ENCODE peak calls at places on chromosomes 12 and 14, in ten cellular contexts. P, F, I, O, S, E, K, N, D and J are unnamed samples.
A peak's percentile ranks its signal among the peaks of the same experiment; 100 is the strongest.

GRCh38 chr14:23089498-23090253 is 5.3 kb downstream of the ACIN1 start:
- DNase-seq in P (no peak), F (no peak), I (no peak), O (no peak), S (no peak), E (no peak), K (no peak), N (peak; percentile 70), D (no peak), J (no peak)

GRCh38 chr12:66648336-66648735 is 30.5 kb downstream of the GRIP1 start:
- DNase-seq in P (no peak), F (no peak), I (no peak), O (no peak), S (no peak), E (no peak), K (no peak), N (no peak), D (no peak), J (no peak)

GRCh38 chr12:95625012-95625411 is 73.7 kb upstream of the USP44 start:
- DNase-seq in P (no peak), F (no peak), I (no peak), O (no peak), S (no peak), E (no peak), K (no peak), N (no peak), D (no peak), J (no peak)

GRCh38 chr12:111437816-111438454 is 32.2 kb downstream of the SH2B3 start:
- DNase-seq in P (peak; percentile 53), F (peak; percentile 64), I (no peak), O (no peak), S (no peak), E (no peak), K (no peak), N (peak; percentile 92), D (peak; percentile 31), J (no peak)

GRCh38 chr14:70714055-70714550 is 72.4 kb downstream of the TTC9 start:
- DNase-seq in P (peak; percentile 7), F (peak; percentile 77), I (peak; percentile 29), O (peak; percentile 66), S (no peak), E (peak; percentile 54), K (peak; percentile 72), N (no peak), D (peak; percentile 39), J (peak; percentile 67)

GRCh38 chr12:1562813-1563412 is 31.5 kb downstream of the FBXL14 start:
- DNase-seq in P (no peak), F (no peak), I (no peak), O (no peak), S (no peak), E (no peak), K (no peak), N (peak; percentile 43), D (no peak), J (no peak)

GRCh38 chr12:6944381-6945186 is 762 bp downstream of the C12orf57 start:
- DNase-seq in P (peak; percentile 61), F (peak; percentile 98), I (peak; percentile 78), O (peak; percentile 96), S (peak; percentile 84), E (peak; percentile 74), K (peak; percentile 97), N (peak; percentile 99), D (no peak), J (peak; percentile 84)

GRCh38 chr12:65200007-65200665 is 30.8 kb downstream of the LEMD3 start:
- DNase-seq in P (no peak), F (no peak), I (no peak), O (no peak), S (no peak), E (no peak), K (no peak), N (no peak), D (no peak), J (no peak)

GRCh38 chr12:104485651-104486341 is 29.0 kb downstream of the CHST11 start:
- DNase-seq in P (no peak), F (no peak), I (peak; percentile 34), O (no peak), S (no peak), E (no peak), K (peak; percentile 30), N (no peak), D (no peak), J (no peak)

GRCh38 chr14:104317500-104317805 is 179.1 kb downstream of the KIF26A start:
- DNase-seq in P (no peak), F (no peak), I (no peak), O (no peak), S (no peak), E (no peak), K (no peak), N (no peak), D (no peak), J (no peak)

GRCh38 chr12:62003217-62003616 is 257.0 kb upstream of the USP15 start:
- DNase-seq in P (no peak), F (no peak), I (no peak), O (no peak), S (no peak), E (no peak), K (no peak), N (no peak), D (no peak), J (no peak)

GRCh38 chr12:48929551-48929950 is 4.3 kb upstream of the FKBP11 start:
- DNase-seq in P (no peak), F (no peak), I (no peak), O (no peak), S (no peak), E (no peak), K (no peak), N (no peak), D (no peak), J (no peak)

GRCh38 chr12:12705833-12706520 is 10.0 kb upstream of the GPR19 start:
- DNase-seq in P (no peak), F (no peak), I (peak; percentile 74), O (no peak), S (no peak), E (no peak), K (no peak), N (peak; percentile 85), D (no peak), J (no peak)

GRCh38 chr12:124556896-124557501 is 10.4 kb downstream of the NCOR2 start:
- DNase-seq in P (no peak), F (peak; percentile 70), I (no peak), O (no peak), S (no peak), E (no peak), K (no peak), N (no peak), D (no peak), J (no peak)